ENCODE peak calls at places on chromosomes 5 and 9, in six cellular contexts. P is A549, E is uterus, I is right lobe of liver, J is ovary, C is IMR-90. F is an unnamed sample. For H3K4me1, the result is how much of the 10 kb centered on the place peaks cover.

GRCh38 chr5:147935032-147935431 is 28.7 kb upstream of the C5orf46 start:
- DNase-seq in P (peak), E (no peak), I (no peak), J (no peak), C (peak), F (no peak)

GRCh38 chr9:70602364-70603019 is 188.0 kb upstream of the KLF9 start:
- DNase-seq in P (peak), E (peak), I (peak), J (peak), C (peak), F (peak)

GRCh38 chr9:98654247-98654646 is 54.5 kb downstream of the GABBR2 start:
- DNase-seq in P (no peak), E (no peak), I (no peak), J (no peak), C (peak), F (no peak)

GRCh38 chr9:32289756-32290155 is 94.7 kb upstream of the ACO1 start:
- DNase-seq in P (no peak), E (no peak), I (no peak), J (no peak), C (no peak), F (no peak)

GRCh38 chr9:98339987-98340564 is 84.6 kb upstream of the TBC1D2 start:
- DNase-seq in P (no peak), E (no peak), I (no peak), J (no peak), C (no peak), F (no peak)

GRCh38 chr5:56632939-56633338 is 182.4 kb upstream of the MAP3K1 start:
- DNase-seq in P (no peak), E (no peak), I (no peak), J (no peak), C (no peak), F (no peak)

GRCh38 chr5:55897905-55898304 is 46.7 kb downstream of the IL31RA start:
- DNase-seq in P (no peak), E (peak), I (no peak), J (peak), C (peak), F (no peak)

GRCh38 chr9:20513126-20513913 is 109.0 kb downstream of the MLLT3 start:
- DNase-seq in P (no peak), E (no peak), I (no peak), J (no peak), C (peak), F (no peak)

GRCh38 chr9:110126457-110126856 is 81.5 kb downstream of the C9orf152 start:
- DNase-seq in P (no peak), E (no peak), I (no peak), J (no peak), C (no peak), F (no peak)

GRCh38 chr9:134624827-134625181 is 16.8 kb upstream of the COL5A1 start:
- DNase-seq in P (peak), E (peak), I (peak), J (peak), C (peak), F (peak)

GRCh38 chr5:77301447-77301878 is 91.0 kb downstream of the PDE8B start:
- DNase-seq in P (no peak), E (no peak), I (no peak), J (no peak), C (peak), F (no peak)

GRCh38 chr5:138938526-138938925 is 63.4 kb upstream of the LRRTM2 start:
- DNase-seq in P (no peak), E (no peak), I (no peak), J (no peak), C (no peak), F (no peak)

GRCh38 chr9:107161338-107161737 is 121.7 kb upstream of the RAD23B start:
- DNase-seq in P (no peak), E (no peak), I (no peak), J (no peak), C (no peak), F (no peak)

GRCh38 chr9:130361873-130362362 is 82.8 kb upstream of the ASS1 start:
- DNase-seq in P (no peak), E (no peak), I (no peak), J (no peak), C (no peak), F (no peak)

GRCh38 chr9:89716559-89716958 is 111.7 kb downstream of the GADD45G start:
- DNase-seq in P (no peak), E (no peak), I (no peak), J (no peak), C (no peak), F (no peak)

GRCh38 chr5:130773813-130774212 is 391.2 kb downstream of the HINT1 start:
- DNase-seq in P (peak), E (no peak), I (no peak), J (no peak), C (no peak), F (no peak)

GRCh38 chr9:35104586-35104985 is 1.7 kb upstream of the STOML2 start:
- DNase-seq in P (no peak), E (no peak), I (no peak), J (no peak), C (no peak), F (no peak)

GRCh38 chr5:14184725-14185124 is 41.6 kb downstream of the TRIO start:
- DNase-seq in P (no peak), E (peak), I (no peak), J (no peak), C (peak), F (no peak)
- H3K4me1 ChIP-seq in P (half or more), E (under half), I (under half), J (under half), C (under half), F (half or more)

GRCh38 chr5:173306695-173307094 is 21.5 kb downstream of the STC2 start:
- DNase-seq in P (no peak), E (no peak), I (no peak), J (no peak), C (no peak), F (no peak)

GRCh38 chr5:173302546-173303155 is 25.6 kb downstream of the STC2 start:
- DNase-seq in P (peak), E (no peak), I (no peak), J (no peak), C (peak), F (peak)

GRCh38 chr5:173301695-173302545 is 26.3 kb downstream of the STC2 start:
- DNase-seq in P (no peak), E (no peak), I (no peak), J (no peak), C (no peak), F (no peak)

GRCh38 chr5:173304591-173304988 is 23.6 kb downstream of the STC2 start:
- DNase-seq in P (no peak), E (no peak), I (no peak), J (no peak), C (no peak), F (no peak)

GRCh38 chr5:173303878-173304590 is 24.2 kb downstream of the STC2 start:
- DNase-seq in P (no peak), E (no peak), I (no peak), J (no peak), C (peak), F (no peak)
- H3K4me3 ChIP-seq in P (no peak), E (no peak), I (no peak), J (no peak), C (no peak), F (no peak)

DNA sequence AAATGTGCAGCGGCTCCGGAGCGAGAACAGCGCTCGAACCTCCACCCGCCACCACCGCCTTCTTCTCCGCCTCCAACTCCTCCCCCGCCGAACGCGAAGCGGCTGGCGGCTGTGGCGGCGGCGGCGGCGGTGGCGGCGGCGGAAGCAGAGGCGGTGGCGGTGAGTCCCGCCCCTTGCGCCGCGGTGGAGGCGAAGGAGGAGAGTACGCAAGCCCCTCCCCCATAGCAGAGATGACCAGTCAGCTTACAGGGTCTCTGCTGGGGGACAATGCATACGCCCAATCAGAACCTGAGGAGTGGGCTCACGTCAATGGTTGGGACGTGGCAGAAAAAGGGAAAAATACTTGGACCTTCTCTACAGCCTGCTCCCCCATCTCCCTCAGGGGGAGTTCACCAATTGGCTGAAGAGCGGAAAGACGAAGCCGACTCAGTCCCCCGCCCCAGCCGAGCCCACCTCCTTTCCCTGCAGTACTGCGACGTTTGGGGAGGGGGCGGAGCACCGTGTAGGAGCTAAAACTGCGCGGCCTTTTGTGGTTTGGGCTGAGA is at the start of gene PJA2:
- DNase-seq in P (peak), E (peak), I (peak), J (peak), C (peak), F (peak)
- TF ChIP-seq POLR2A in P (peak), E (peak), I (peak), J (peak), C (no peak), F (peak)

GRCh38 chr9:71694332-71694731 is 74.0 kb downstream of the CEMIP2 start:
- DNase-seq in P (no peak), E (no peak), I (no peak), J (no peak), C (no peak), F (no peak)

GRCh38 chr9:71693607-71694006 is 74.7 kb downstream of the CEMIP2 start:
- DNase-seq in P (no peak), E (no peak), I (no peak), J (no peak), C (no peak), F (no peak)

GRCh38 chr9:71691036-71691435 is 77.3 kb downstream of the CEMIP2 start:
- DNase-seq in P (no peak), E (no peak), I (no peak), J (no peak), C (no peak), F (no peak)

GRCh38 chr9:71692337-71692736 is 76.0 kb downstream of the CEMIP2 start:
- DNase-seq in P (no peak), E (no peak), I (peak), J (no peak), C (peak), F (no peak)

GRCh38 chr9:71690058-71690691 is 78.1 kb downstream of the CEMIP2 start:
- DNase-seq in P (no peak), E (no peak), I (no peak), J (no peak), C (peak), F (no peak)
- H3K4me1 ChIP-seq in P (half or more), E (under half), I (under half), J (under half), C (under half), F (under half)

DNA sequence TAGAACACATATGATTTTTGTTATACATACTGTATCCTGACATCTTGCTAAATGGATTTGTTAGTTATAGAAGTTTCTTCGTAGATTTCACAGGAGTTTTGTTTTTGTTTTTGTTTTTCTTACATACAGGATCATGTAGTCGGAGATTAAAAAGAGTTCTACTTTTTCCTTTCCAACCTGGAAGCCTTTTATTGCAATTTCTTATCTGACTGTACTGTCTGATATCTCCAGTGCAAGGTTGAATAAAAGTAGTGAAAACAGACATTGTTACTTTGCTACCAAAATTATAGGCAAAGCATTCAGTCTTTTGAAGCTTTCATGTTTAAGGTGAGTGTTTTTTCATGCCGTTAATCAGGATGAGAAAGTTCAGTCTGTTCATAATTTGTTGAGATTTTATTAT is 117.4 kb upstream of the PRSS3 start:
- DNase-seq in P (no peak), E (no peak), I (no peak), J (no peak), C (no peak), F (no peak)
- H3K4me3 ChIP-seq in P (no peak), E (no peak), I (no peak), J (no peak), C (no peak), F (no peak)

GRCh38 chr5:141094481-141095262 is at the start of gene PCDHB2:
- DNase-seq in P (peak), E (no peak), I (no peak), J (peak), C (peak), F (peak)
- TF ChIP-seq POLR2A in P (no peak), E (no peak), I (no peak), J (no peak), C (no peak), F (no peak)

GRCh38 chr5:112308608-112309007 is 110.5 kb downstream of the EPB41L4A start:
- DNase-seq in P (no peak), E (no peak), I (no peak), J (no peak), C (no peak), F (no peak)
- H3K4me1 ChIP-seq in P (under half), E (under half), I (under half), J (under half), C (under half), F (under half)

F was measured in adrenal gland.